ENCODE peak calls at places on chromosomes 13 and 19, in six cellular contexts. R is upper lobe of right lung, V is mucosa of descending colon, O is K562, J is right cardiac atrium, M is lower lobe of right lung. F is an unnamed sample.
A peak's percentile ranks its signal among the peaks of the same experiment; 100 is the strongest.

GRCh38 chr13:70896136-70896535 is 787.9 kb upstream of the KLHL1 start:
- ATAC-seq in R (no peak), V (no peak), O (no peak), M (no peak), J (no peak), F (no peak)

GRCh38 chr19:31478241-31478640 is 129.0 kb upstream of the TSHZ3 start:
- ATAC-seq in R (no peak), V (no peak), M (no peak), O (no peak), J (no peak), F (no peak)

GRCh38 chr19:6710273-6711077 is 10.0 kb downstream of the C3 start:
- ATAC-seq in O (peak; percentile 78), V (peak; percentile 21), J (no peak), M (no peak), R (peak; percentile 22), F (no peak)

GRCh38 chr13:49549289-49549688 is 36.1 kb downstream of the RCBTB1 start:
- ATAC-seq in J (peak; percentile 32), M (no peak), O (no peak), V (no peak), R (no peak), F (peak; percentile 31)

GRCh38 chr19:39125199-39125553 is 410 bp upstream of the PAK4 start:
- ATAC-seq in V (no peak), O (no peak), R (no peak), J (no peak), M (no peak), F (no peak)

GRCh38 chr19:954672-955494 is 29.0 kb downstream of the ARID3A start:
- ATAC-seq in M (no peak), J (peak; percentile 27), V (no peak), R (no peak), O (peak; percentile 83), F (no peak)

GRCh38 chr13:66660013-66660804 is 569.9 kb downstream of the PCDH9 start:
- ATAC-seq in M (no peak), O (no peak), J (peak; percentile 62), V (no peak), R (no peak), F (no peak)

GRCh38 chr13:36950330-36950729 is 30.3 kb upstream of the SMAD9 start:
- ATAC-seq in J (no peak), O (no peak), V (no peak), M (no peak), R (no peak), F (no peak)

GRCh38 chr13:21573920-21574712 is 29.9 kb downstream of the MICU2 start:
- ATAC-seq in V (no peak), J (no peak), M (no peak), O (no peak), R (no peak), F (no peak)

GRCh38 chr13:100340865-100341264 is 247.7 kb downstream of the GGACT start:
- ATAC-seq in V (no peak), J (no peak), O (no peak), M (no peak), R (no peak), F (no peak)
- H3K4me3 ChIP-seq in V (no peak overlapping the region), J (no peak overlapping the region), O (no peak overlapping the region), M (no peak overlapping the region), R (no peak overlapping the region), F (no peak overlapping the region)

GRCh38 chr13:23608704-23609413 is 38.6 kb downstream of the TNFRSF19 start:
- ATAC-seq in J (peak; percentile 81), V (peak; percentile 45), R (peak; percentile 75), M (peak; percentile 70), O (no peak), F (peak; percentile 65)
- H3K4me3 ChIP-seq in J (peak overlapping the region; percentile 33), V (no peak overlapping the region), R (no peak overlapping the region), M (peak overlapping the region; percentile 24), O (no peak overlapping the region), F (peak overlapping the region; percentile 33)

DNA sequence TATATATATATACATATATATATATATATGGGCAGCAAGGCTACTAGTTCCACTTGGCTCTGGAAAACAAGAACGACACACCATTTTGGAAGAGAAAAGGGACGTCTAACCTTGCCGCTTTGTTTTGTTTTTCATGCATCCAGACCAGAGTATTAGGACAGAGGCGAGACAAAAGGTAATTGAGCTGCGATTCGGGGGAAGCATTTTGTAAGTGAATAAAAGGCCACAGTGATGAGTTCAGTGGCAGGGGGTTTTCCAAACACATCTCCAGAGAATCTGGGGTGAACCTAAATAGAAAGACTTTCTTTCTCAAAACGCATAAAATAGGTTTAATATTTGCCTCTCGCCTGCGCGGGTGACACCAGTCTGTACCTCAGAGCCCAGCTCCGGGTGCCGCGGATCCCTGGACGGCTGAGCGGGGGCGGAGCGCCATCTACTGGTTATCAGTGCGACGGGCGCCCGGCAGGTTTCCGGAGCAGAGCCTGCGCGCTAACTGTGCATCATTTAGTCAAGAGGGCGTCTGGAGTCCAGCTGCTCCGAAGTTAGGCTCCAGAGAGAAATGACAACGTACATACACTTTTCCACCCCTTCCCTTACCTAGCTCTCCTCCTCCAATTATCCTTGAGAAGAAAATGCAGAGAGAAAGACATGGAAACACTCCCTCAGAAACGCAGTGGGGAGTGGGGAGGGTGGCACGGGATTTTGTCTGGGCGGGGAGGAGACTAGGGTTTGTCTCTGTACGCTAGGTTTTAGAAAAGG is 262.3 kb downstream of the TBC1D4 start:
- ATAC-seq in R (peak; percentile 97), J (peak; percentile 97), M (peak; percentile 92), O (peak; percentile 100), V (peak; percentile 98), F (peak; percentile 79)
- H3K4me3 ChIP-seq in R (no peak overlapping the region), J (no peak overlapping the region), M (peak overlapping the region; percentile 15), O (no peak overlapping the region), V (no peak overlapping the region), F (peak overlapping the region; percentile 29)

GRCh38 chr19:11949201-11949600 is 15.6 kb upstream of the ZNF763 start:
- ATAC-seq in O (no peak), R (no peak), M (no peak), V (no peak), J (no peak), F (no peak)

GRCh38 chr19:11948646-11949045 is 16.2 kb upstream of the ZNF763 start:
- ATAC-seq in R (no peak), J (no peak), V (no peak), O (no peak), M (no peak), F (no peak)

GRCh38 chr19:11944656-11945055 is 19.7 kb downstream of the ZNF700 start:
- ATAC-seq in R (no peak), V (no peak), O (no peak), M (no peak), J (no peak), F (no peak)

GRCh38 chr19:11950312-11950711 is 14.5 kb upstream of the ZNF763 start:
- ATAC-seq in M (no peak), J (no peak), O (no peak), R (no peak), V (no peak), F (no peak)
- H3K4me3 ChIP-seq in M (no peak overlapping the region), J (no peak overlapping the region), O (no peak overlapping the region), R (no peak overlapping the region), V (no peak overlapping the region), F (no peak overlapping the region)

DNA sequence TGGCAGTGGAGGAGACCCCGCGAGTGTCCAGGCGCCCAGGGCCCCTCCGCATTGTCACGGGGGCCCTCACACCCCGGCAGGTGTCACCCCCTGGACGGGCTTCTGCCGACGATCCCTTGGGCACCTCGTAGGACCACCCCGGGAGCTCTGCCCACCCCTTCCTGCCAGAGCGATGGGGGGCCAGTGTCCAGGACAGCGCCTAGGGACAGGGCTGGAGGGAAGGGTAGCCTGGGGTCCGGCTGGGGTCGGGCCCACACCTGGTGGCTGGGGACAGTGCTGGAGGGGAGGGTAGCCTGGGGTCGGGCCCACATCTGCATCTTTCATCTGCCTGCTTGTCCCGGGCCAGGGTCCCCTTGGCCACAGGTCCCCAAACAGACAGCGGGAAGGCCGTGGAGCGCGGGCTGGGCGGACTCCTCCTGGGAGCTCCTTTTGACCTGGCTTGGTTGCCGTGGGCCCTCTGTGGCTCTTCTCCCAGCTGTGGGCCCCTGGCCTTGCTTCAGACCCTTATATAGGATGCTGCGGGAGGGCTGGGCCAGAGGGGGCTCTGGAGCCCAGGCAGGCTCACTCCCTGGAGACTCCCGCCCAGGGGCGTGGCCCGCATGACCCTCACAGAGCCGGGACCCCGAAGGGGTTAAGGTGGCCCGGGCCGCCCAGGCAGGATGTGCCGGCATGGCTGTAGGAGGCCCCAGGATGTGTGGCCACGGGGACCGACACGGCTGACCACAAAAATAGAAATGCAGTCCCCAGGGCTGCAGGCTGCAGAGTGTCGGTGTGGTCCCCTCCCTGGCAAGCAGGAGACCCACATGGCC is 74.1 kb upstream of the MCF2L start:
- ATAC-seq in M (peak; percentile 1), O (no peak), R (no peak), V (no peak), J (peak; percentile 19), F (peak; percentile 16)
- H3K4me3 ChIP-seq in M (peak overlapping the region; percentile 52), O (no peak overlapping the region), R (peak overlapping the region; percentile 40), V (no peak overlapping the region), J (peak overlapping the region; percentile 49), F (peak overlapping the region; percentile 59)

DNA sequence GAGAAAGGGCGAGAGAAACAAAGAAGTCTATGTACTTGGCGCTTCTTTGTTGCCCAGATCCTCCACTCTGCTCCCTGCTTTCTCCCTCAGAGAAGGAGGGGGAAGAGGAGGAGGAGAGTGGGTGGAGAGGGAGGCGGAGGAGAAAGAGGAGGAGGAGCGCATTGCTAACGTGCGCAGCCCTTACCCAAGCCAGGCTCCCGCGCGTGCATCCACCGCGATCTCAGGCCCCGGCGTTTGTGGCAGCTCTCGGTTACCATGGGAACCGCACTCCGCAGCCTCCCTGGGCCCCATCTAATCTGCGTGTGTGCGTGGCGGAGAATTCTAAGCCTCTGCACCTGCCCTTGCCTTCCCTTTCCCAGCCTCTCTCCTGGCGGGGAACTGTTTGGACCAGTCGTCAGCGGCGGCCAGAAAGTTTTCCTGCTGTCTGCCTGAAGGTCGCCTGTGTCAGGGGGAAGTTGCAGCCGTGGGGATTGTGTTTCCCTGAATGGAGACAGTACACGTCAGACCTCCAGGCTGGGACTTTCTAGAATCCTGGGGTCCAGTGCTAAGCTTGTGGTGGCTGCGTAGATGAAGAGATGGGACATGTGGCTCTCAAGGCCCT is at the start of gene ERICH6B:
- ATAC-seq in R (peak; percentile 67), V (peak; percentile 18), J (peak; percentile 82), M (peak; percentile 53), O (peak; percentile 66), F (peak; percentile 25)
- H3K4me3 ChIP-seq in R (no peak within 1 kb of the TSS), V (no peak within 1 kb of the TSS), J (no peak within 1 kb of the TSS), M (no peak within 1 kb of the TSS), O (no peak within 1 kb of the TSS), F (no peak within 1 kb of the TSS)

GRCh38 chr19:4122480-4122879 is 1.4 kb downstream of the MAP2K2 start:
- ATAC-seq in J (no peak), M (no peak), O (no peak), V (no peak), R (no peak), F (no peak)
- H3K4me3 ChIP-seq in J (peak overlapping the region; percentile 90), M (peak overlapping the region; percentile 64), O (peak overlapping the region; percentile 91), V (no peak overlapping the region), R (peak overlapping the region; percentile 63), F (peak overlapping the region; percentile 84)